ENCODE peak calls at places on chromosomes 1 and 21, in ten cellular contexts. N is body of pancreas, O is left lung, F is heart right ventricle, B is ovary, D is NT2/D1, X is heart left ventricle, C is kidney, I is Caco-2, E is K562. P is an unnamed sample.

GRCh38 chr21:16116798-16117197 is 387.0 kb downstream of the USP25 start:
- DNase-seq in N (no peak), O (no peak), F (no peak), B (no peak), D (no peak), X (no peak), C (no peak), I (no peak), E (no peak), P (no peak)

GRCh38 chr1:29180497-29181412 is 945 bp downstream of the SRSF4 start:
- DNase-seq in N (no peak), O (no peak), F (no peak), B (no peak), D (no peak), X (no peak), C (no peak), I (no peak), E (no peak), P (peak; percentile 57)

GRCh38 chr1:83781667-83782066 is 217.3 kb downstream of the TTLL7 start:
- DNase-seq in N (no peak), O (no peak), F (no peak), B (no peak), D (no peak), X (no peak), C (no peak), I (no peak), E (no peak), P (no peak)

GRCh38 chr1:2255420-2256369 is 27.6 kb downstream of the SKI start:
- DNase-seq in N (no peak), O (no peak), F (no peak), B (no peak), D (no peak), X (no peak), C (no peak), I (no peak), E (peak; percentile 48), P (no peak)

GRCh38 chr1:8962812-8963669 is 17.4 kb downstream of the CA6 start:
- DNase-seq in N (peak; percentile 18), O (no peak), F (no peak), B (no peak), D (peak; percentile 52), X (no peak), C (no peak), I (peak; percentile 76), E (peak; percentile 81), P (no peak)

GRCh38 chr21:34280389-34280795 is 83.4 kb upstream of the KCNE2 start:
- DNase-seq in N (no peak), O (no peak), F (peak; percentile 34), B (peak; percentile 53), D (no peak), X (no peak), C (peak; percentile 71), I (no peak), E (no peak), P (no peak)

GRCh38 chr1:10508511-10508951 is 33.8 kb downstream of the PEX14 start:
- DNase-seq in N (no peak), O (no peak), F (no peak), B (no peak), D (peak; percentile 75), X (no peak), C (peak; percentile 66), I (peak; percentile 81), E (no peak), P (no peak)

GRCh38 chr1:111747282-111747734 is 8.1 kb upstream of the INKA2 start:
- DNase-seq in N (peak; percentile 46), O (no peak), F (no peak), B (no peak), D (peak; percentile 71), X (peak; percentile 66), C (no peak), I (peak; percentile 80), E (peak; percentile 81), P (peak; percentile 66)

GRCh38 chr1:84426376-84426775 is 28.1 kb downstream of the DNASE2B start:
- DNase-seq in N (no peak), O (no peak), F (no peak), B (no peak), D (no peak), X (no peak), C (no peak), I (no peak), E (no peak), P (no peak)

GRCh38 chr1:46582972-46583371 is 21.1 kb downstream of the MKNK1 start:
- DNase-seq in N (no peak), O (no peak), F (no peak), B (no peak), D (no peak), X (peak; percentile 36), C (no peak), I (no peak), E (no peak), P (no peak)

GRCh38 chr1:117605164-117605810 is 561 bp upstream of the TENT5C start:
- DNase-seq in N (peak; percentile 61), O (peak; percentile 83), F (peak; percentile 24), B (no peak), D (peak; percentile 16), X (peak; percentile 63), C (peak; percentile 88), I (no peak), E (no peak), P (peak; percentile 83)

GRCh38 chr1:107935396-107936064 is 29.4 kb downstream of the VAV3 start:
- DNase-seq in N (no peak), O (no peak), F (no peak), B (no peak), D (no peak), X (no peak), C (no peak), I (no peak), E (no peak), P (no peak)

GRCh38 chr1:219460561-219461511 is 152.1 kb downstream of the ZC3H11B start:
- DNase-seq in N (no peak), O (no peak), F (no peak), B (no peak), D (no peak), X (no peak), C (no peak), I (no peak), E (no peak), P (no peak)

GRCh38 chr21:39079617-39080016 is 103.6 kb downstream of the PSMG1 start:
- DNase-seq in N (peak; percentile 28), O (peak; percentile 95), F (peak; percentile 54), B (no peak), D (no peak), X (peak; percentile 75), C (peak; percentile 83), I (no peak), E (no peak), P (peak; percentile 85)

GRCh38 chr1:165075725-165076370 is 280.7 kb downstream of the LMX1A start:
- DNase-seq in N (peak; percentile 26), O (no peak), F (no peak), B (no peak), D (peak; percentile 57), X (no peak), C (no peak), I (peak; percentile 57), E (peak; percentile 25), P (no peak)

GRCh38 chr1:171780583-171781166 is 785 bp upstream of the METTL13 start:
- DNase-seq in N (no peak), O (no peak), F (no peak), B (no peak), D (no peak), X (no peak), C (no peak), I (peak; percentile 12), E (no peak), P (no peak)

GRCh38 chr21:8991968-8992621 is 1529.3 kb upstream of the TPTE start:
- DNase-seq in N (no peak), O (peak; percentile 42), F (no peak), B (no peak), D (no peak), X (no peak), C (no peak), I (no peak), E (peak; percentile 40), P (no peak)

GRCh38 chr1:231750296-231750695 is 123.7 kb downstream of the DISC1 start:
- DNase-seq in N (no peak), O (no peak), F (no peak), B (no peak), D (no peak), X (no peak), C (no peak), I (no peak), E (no peak), P (no peak)

GRCh38 chr1:6198646-6199297 is 623 bp downstream of the RPL22 start:
- DNase-seq in N (no peak), O (no peak), F (no peak), B (no peak), D (no peak), X (no peak), C (no peak), I (peak; percentile 35), E (peak; percentile 39), P (no peak)

GRCh38 chr1:36513676-36514473 is 31.2 kb upstream of the CSF3R start:
- DNase-seq in N (no peak), O (no peak), F (no peak), B (no peak), D (no peak), X (no peak), C (no peak), I (no peak), E (peak; percentile 76), P (no peak)
- H3K4me1 ChIP-seq in N (no peaks in the 10 kb centered on the region), O (peaks cover 29% of the 10 kb centered on the region), F (no peaks in the 10 kb centered on the region), B (no peaks in the 10 kb centered on the region), D (peaks cover 23% of the 10 kb centered on the region), X (no peaks in the 10 kb centered on the region), C (no peaks in the 10 kb centered on the region), I (no peaks in the 10 kb centered on the region), E (peaks cover 29% of the 10 kb centered on the region), P (no peaks in the 10 kb centered on the region)

GRCh38 chr1:158496379-158496778 is 24.4 kb downstream of the OR10R2 start:
- DNase-seq in N (no peak), O (no peak), F (no peak), B (no peak), D (peak; percentile 47), X (no peak), C (no peak), I (no peak), E (peak; percentile 9), P (no peak)
- H3K4me1 ChIP-seq in N (no peaks in the 10 kb centered on the region), O (no peaks in the 10 kb centered on the region), F (no peaks in the 10 kb centered on the region), B (no peaks in the 10 kb centered on the region), D (peaks cover 4% of the 10 kb centered on the region), X (no peaks in the 10 kb centered on the region), C (no peaks in the 10 kb centered on the region), I (no peaks in the 10 kb centered on the region), E (no peaks in the 10 kb centered on the region), P (no peaks in the 10 kb centered on the region)

GRCh38 chr1:32960819-32961355 is 3.7 kb downstream of the RNF19B start:
- DNase-seq in N (no peak), O (no peak), F (no peak), B (no peak), D (no peak), X (no peak), C (no peak), I (no peak), E (no peak), P (no peak)
- H3K4me1 ChIP-seq in N (peaks cover 27% of the 10 kb centered on the region), O (peaks cover 56% of the 10 kb centered on the region), F (peaks cover 22% of the 10 kb centered on the region), B (peaks cover 16% of the 10 kb centered on the region), D (peaks cover 6% of the 10 kb centered on the region), X (peaks cover 39% of the 10 kb centered on the region), C (peaks cover 11% of the 10 kb centered on the region), I (peaks cover 10% of the 10 kb centered on the region), E (peaks cover 18% of the 10 kb centered on the region), P (no peaks in the 10 kb centered on the region)

DNA sequence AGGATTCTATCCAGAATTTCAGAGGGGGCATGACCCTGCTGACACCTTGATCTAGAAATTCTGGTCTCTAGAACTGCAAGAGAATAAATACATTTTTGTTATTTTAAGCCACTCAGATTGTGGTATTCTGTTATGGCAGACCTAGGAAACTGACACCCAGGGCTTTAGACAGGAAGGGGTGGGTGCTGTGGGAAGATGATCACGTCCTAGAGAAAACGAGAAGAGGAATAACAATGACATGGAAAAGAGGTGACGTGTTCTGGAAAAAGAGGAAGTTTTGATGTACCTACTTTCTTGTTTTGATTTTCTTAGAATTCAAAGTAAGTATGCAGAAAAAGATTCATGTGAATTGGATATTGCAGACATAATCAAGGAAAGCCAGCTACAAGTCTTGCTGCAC is 232.8 kb upstream of the RUNX1 start:
- DNase-seq in N (no peak), O (no peak), F (no peak), B (no peak), D (no peak), X (no peak), C (no peak), I (no peak), E (no peak), P (no peak)
- H3K4me1 ChIP-seq in N (no peaks in the 10 kb centered on the region), O (no peaks in the 10 kb centered on the region), F (no peaks in the 10 kb centered on the region), B (peaks cover 4% of the 10 kb centered on the region), D (no peaks in the 10 kb centered on the region), X (no peaks in the 10 kb centered on the region), C (no peaks in the 10 kb centered on the region), I (no peaks in the 10 kb centered on the region), E (peaks cover 7% of the 10 kb centered on the region), P (no peaks in the 10 kb centered on the region)

P was measured in aorta.